ENCODE peak calls at places on chromosomes 11 and 22, in ten cellular contexts. One of them, this sample, is unnamed.
A peak's percentile ranks its signal among the peaks of the same experiment; 100 is the strongest.

GRCh38 chr22:46057206-46057605 is 80.2 kb upstream of the WNT7B start:
- DNase-seq in osteocyte: no peak
- DNase-seq in thoracic aorta: no peak
- DNase-seq in Panc1: no peak
- DNase-seq in nephron progenitor cell: no peak
- DNase-seq in GM12865: no peak
- DNase-seq in A549: no peak
- DNase-seq in activated CD8-positive, alpha-beta T cell treated with anti-CD3 and anti-CD28 coated beads for 36 hours: no peak
- DNase-seq in H9: no peak
- DNase-seq in Caco-2: peak; percentile 2
- DNase-seq in this sample: no peak

GRCh38 chr11:11075515-11076171 is 217.8 kb upstream of the ZBED5 start:
- DNase-seq in osteocyte: no peak
- DNase-seq in thoracic aorta: no peak
- DNase-seq in Panc1: no peak
- DNase-seq in nephron progenitor cell: no peak
- DNase-seq in GM12865: no peak
- DNase-seq in A549: no peak
- DNase-seq in activated CD8-positive, alpha-beta T cell treated with anti-CD3 and anti-CD28 coated beads for 36 hours: no peak
- DNase-seq in H9: no peak
- DNase-seq in Caco-2: no peak
- DNase-seq in this sample: no peak

GRCh38 chr22:35578836-35579575 is 38.1 kb downstream of the MB start:
- DNase-seq in osteocyte: no peak
- DNase-seq in thoracic aorta: no peak
- DNase-seq in Panc1: no peak
- DNase-seq in nephron progenitor cell: no peak
- DNase-seq in GM12865: no peak
- DNase-seq in A549: no peak
- DNase-seq in activated CD8-positive, alpha-beta T cell treated with anti-CD3 and anti-CD28 coated beads for 36 hours: no peak
- DNase-seq in H9: no peak
- DNase-seq in Caco-2: no peak
- DNase-seq in this sample: no peak

GRCh38 chr11:94803491-94803890 is 35.3 kb downstream of the AMOTL1 start:
- DNase-seq in osteocyte: no peak
- DNase-seq in thoracic aorta: no peak
- DNase-seq in Panc1: no peak
- DNase-seq in nephron progenitor cell: no peak
- DNase-seq in GM12865: no peak
- DNase-seq in A549: no peak
- DNase-seq in activated CD8-positive, alpha-beta T cell treated with anti-CD3 and anti-CD28 coated beads for 36 hours: no peak
- DNase-seq in H9: no peak
- DNase-seq in Caco-2: no peak
- DNase-seq in this sample: no peak

GRCh38 chr11:74663315-74663714 is 67.9 kb downstream of the CHRDL2 start:
- DNase-seq in osteocyte: no peak
- DNase-seq in thoracic aorta: no peak
- DNase-seq in Panc1: no peak
- DNase-seq in nephron progenitor cell: no peak
- DNase-seq in GM12865: no peak
- DNase-seq in A549: no peak
- DNase-seq in activated CD8-positive, alpha-beta T cell treated with anti-CD3 and anti-CD28 coated beads for 36 hours: no peak
- DNase-seq in H9: no peak
- DNase-seq in Caco-2: no peak
- DNase-seq in this sample: no peak

GRCh38 chr11:116504541-116505149 is 268.1 kb downstream of the BUD13 start:
- DNase-seq in osteocyte: no peak
- DNase-seq in thoracic aorta: no peak
- DNase-seq in Panc1: no peak
- DNase-seq in nephron progenitor cell: no peak
- DNase-seq in GM12865: no peak
- DNase-seq in A549: no peak
- DNase-seq in activated CD8-positive, alpha-beta T cell treated with anti-CD3 and anti-CD28 coated beads for 36 hours: no peak
- DNase-seq in H9: no peak
- DNase-seq in Caco-2: no peak
- DNase-seq in this sample: no peak

GRCh38 chr11:95996621-95997020 is 72.7 kb upstream of the MTMR2 start:
- DNase-seq in osteocyte: no peak
- DNase-seq in thoracic aorta: no peak
- DNase-seq in Panc1: no peak
- DNase-seq in nephron progenitor cell: no peak
- DNase-seq in GM12865: no peak
- DNase-seq in A549: no peak
- DNase-seq in activated CD8-positive, alpha-beta T cell treated with anti-CD3 and anti-CD28 coated beads for 36 hours: no peak
- DNase-seq in H9: no peak
- DNase-seq in Caco-2: no peak
- DNase-seq in this sample: no peak

GRCh38 chr11:107545101-107545514 is 20.4 kb downstream of the ALKBH8 start:
- DNase-seq in osteocyte: no peak
- DNase-seq in thoracic aorta: no peak
- DNase-seq in Panc1: no peak
- DNase-seq in nephron progenitor cell: no peak
- DNase-seq in GM12865: peak; percentile 13
- DNase-seq in A549: no peak
- DNase-seq in activated CD8-positive, alpha-beta T cell treated with anti-CD3 and anti-CD28 coated beads for 36 hours: no peak
- DNase-seq in H9: no peak
- DNase-seq in Caco-2: no peak
- DNase-seq in this sample: no peak

GRCh38 chr22:46073683-46074504 is 76.4 kb upstream of the PPARA start:
- DNase-seq in osteocyte: no peak
- DNase-seq in thoracic aorta: no peak
- DNase-seq in Panc1: no peak
- DNase-seq in nephron progenitor cell: no peak
- DNase-seq in GM12865: no peak
- DNase-seq in A549: no peak
- DNase-seq in activated CD8-positive, alpha-beta T cell treated with anti-CD3 and anti-CD28 coated beads for 36 hours: no peak
- DNase-seq in H9: no peak
- DNase-seq in Caco-2: peak; percentile 18
- DNase-seq in this sample: no peak

GRCh38 chr22:26561756-26562417 is 28.0 kb downstream of the TPST2 start:
- DNase-seq in osteocyte: no peak
- DNase-seq in thoracic aorta: no peak
- DNase-seq in Panc1: no peak
- DNase-seq in nephron progenitor cell: no peak
- DNase-seq in GM12865: no peak
- DNase-seq in A549: no peak
- DNase-seq in activated CD8-positive, alpha-beta T cell treated with anti-CD3 and anti-CD28 coated beads for 36 hours: no peak
- DNase-seq in H9: no peak
- DNase-seq in Caco-2: no peak
- DNase-seq in this sample: no peak

GRCh38 chr11:69799582-69799981 is 19.6 kb downstream of the FGF3 start:
- DNase-seq in osteocyte: no peak
- DNase-seq in thoracic aorta: no peak
- DNase-seq in Panc1: no peak
- DNase-seq in nephron progenitor cell: no peak
- DNase-seq in GM12865: peak; percentile 20
- DNase-seq in A549: peak; percentile 45
- DNase-seq in activated CD8-positive, alpha-beta T cell treated with anti-CD3 and anti-CD28 coated beads for 36 hours: no peak
- DNase-seq in H9: peak; percentile 62
- DNase-seq in Caco-2: peak; percentile 81
- DNase-seq in this sample: peak; percentile 24

GRCh38 chr11:46414899-46415298 is 23.3 kb upstream of the CHRM4 start:
- DNase-seq in osteocyte: no peak
- DNase-seq in thoracic aorta: no peak
- DNase-seq in Panc1: no peak
- DNase-seq in nephron progenitor cell: no peak
- DNase-seq in GM12865: no peak
- DNase-seq in A549: no peak
- DNase-seq in activated CD8-positive, alpha-beta T cell treated with anti-CD3 and anti-CD28 coated beads for 36 hours: no peak
- DNase-seq in H9: no peak
- DNase-seq in Caco-2: no peak
- DNase-seq in this sample: no peak

GRCh38 chr11:44627911-44628729 is 62.7 kb downstream of the CD82 start:
- DNase-seq in osteocyte: peak; percentile 95
- DNase-seq in thoracic aorta: no peak
- DNase-seq in Panc1: no peak
- DNase-seq in nephron progenitor cell: no peak
- DNase-seq in GM12865: peak; percentile 73
- DNase-seq in A549: no peak
- DNase-seq in activated CD8-positive, alpha-beta T cell treated with anti-CD3 and anti-CD28 coated beads for 36 hours: no peak
- DNase-seq in H9: peak; percentile 25
- DNase-seq in Caco-2: no peak
- DNase-seq in this sample: no peak

GRCh38 chr22:50630376-50630775 is 2.4 kb upstream of the ARSA start:
- DNase-seq in osteocyte: no peak
- DNase-seq in thoracic aorta: no peak
- DNase-seq in Panc1: no peak
- DNase-seq in nephron progenitor cell: no peak
- DNase-seq in GM12865: no peak
- DNase-seq in A549: no peak
- DNase-seq in activated CD8-positive, alpha-beta T cell treated with anti-CD3 and anti-CD28 coated beads for 36 hours: no peak
- DNase-seq in H9: no peak
- DNase-seq in Caco-2: no peak
- DNase-seq in this sample: no peak

GRCh38 chr11:27902981-27903624 is 202.8 kb upstream of the BDNF start:
- DNase-seq in osteocyte: no peak
- DNase-seq in thoracic aorta: no peak
- DNase-seq in Panc1: no peak
- DNase-seq in nephron progenitor cell: no peak
- DNase-seq in GM12865: no peak
- DNase-seq in A549: no peak
- DNase-seq in activated CD8-positive, alpha-beta T cell treated with anti-CD3 and anti-CD28 coated beads for 36 hours: no peak
- DNase-seq in H9: no peak
- DNase-seq in Caco-2: no peak
- DNase-seq in this sample: no peak

GRCh38 chr22:40452730-40453487 is 82.5 kb downstream of the SGSM3 start:
- DNase-seq in osteocyte: no peak
- DNase-seq in thoracic aorta: no peak
- DNase-seq in Panc1: no peak
- DNase-seq in nephron progenitor cell: no peak
- DNase-seq in GM12865: no peak
- DNase-seq in A549: no peak
- DNase-seq in activated CD8-positive, alpha-beta T cell treated with anti-CD3 and anti-CD28 coated beads for 36 hours: no peak
- DNase-seq in H9: no peak
- DNase-seq in Caco-2: no peak
- DNase-seq in this sample: no peak

GRCh38 chr11:3857628-3858027 is 2.2 kb downstream of the STIM1 start:
- DNase-seq in osteocyte: no peak
- DNase-seq in thoracic aorta: no peak
- DNase-seq in Panc1: no peak
- DNase-seq in nephron progenitor cell: no peak
- DNase-seq in GM12865: no peak
- DNase-seq in A549: no peak
- DNase-seq in activated CD8-positive, alpha-beta T cell treated with anti-CD3 and anti-CD28 coated beads for 36 hours: no peak
- DNase-seq in H9: no peak
- DNase-seq in Caco-2: no peak
- DNase-seq in this sample: no peak

GRCh38 chr11:128341280-128341679 is 246.1 kb downstream of the ETS1 start:
- DNase-seq in osteocyte: no peak
- DNase-seq in thoracic aorta: no peak
- DNase-seq in Panc1: no peak
- DNase-seq in nephron progenitor cell: no peak
- DNase-seq in GM12865: no peak
- DNase-seq in A549: no peak
- DNase-seq in activated CD8-positive, alpha-beta T cell treated with anti-CD3 and anti-CD28 coated beads for 36 hours: peak; percentile 82
- DNase-seq in H9: no peak
- DNase-seq in Caco-2: no peak
- DNase-seq in this sample: no peak

GRCh38 chr11:24609778-24610177 is 112.9 kb downstream of the LUZP2 start:
- DNase-seq in osteocyte: no peak
- DNase-seq in thoracic aorta: no peak
- DNase-seq in Panc1: no peak
- DNase-seq in nephron progenitor cell: no peak
- DNase-seq in GM12865: no peak
- DNase-seq in A549: no peak
- DNase-seq in activated CD8-positive, alpha-beta T cell treated with anti-CD3 and anti-CD28 coated beads for 36 hours: no peak
- DNase-seq in H9: no peak
- DNase-seq in Caco-2: no peak
- DNase-seq in this sample: no peak

GRCh38 chr22:40463727-40464126 is 93.3 kb downstream of the SGSM3 start:
- DNase-seq in osteocyte: no peak
- DNase-seq in thoracic aorta: no peak
- DNase-seq in Panc1: no peak
- DNase-seq in nephron progenitor cell: no peak
- DNase-seq in GM12865: peak; percentile 57
- DNase-seq in A549: no peak
- DNase-seq in activated CD8-positive, alpha-beta T cell treated with anti-CD3 and anti-CD28 coated beads for 36 hours: peak; percentile 59
- DNase-seq in H9: no peak
- DNase-seq in Caco-2: no peak
- DNase-seq in this sample: no peak

GRCh38 chr22:42780070-42780540 is 59.4 kb upstream of the A4GALT start:
- DNase-seq in osteocyte: no peak
- DNase-seq in thoracic aorta: peak; percentile 46
- DNase-seq in Panc1: peak; percentile 80
- DNase-seq in nephron progenitor cell: peak; percentile 50
- DNase-seq in GM12865: peak; percentile 94
- DNase-seq in A549: peak; percentile 45
- DNase-seq in activated CD8-positive, alpha-beta T cell treated with anti-CD3 and anti-CD28 coated beads for 36 hours: peak; percentile 69
- DNase-seq in H9: peak; percentile 76
- DNase-seq in Caco-2: peak; percentile 83
- DNase-seq in this sample: peak; percentile 68

GRCh38 chr11:2415601-2416380 is 15.2 kb downstream of the TSSC4 start:
- DNase-seq in osteocyte: no peak
- DNase-seq in thoracic aorta: no peak
- DNase-seq in Panc1: no peak
- DNase-seq in nephron progenitor cell: no peak
- DNase-seq in GM12865: no peak
- DNase-seq in A549: no peak
- DNase-seq in activated CD8-positive, alpha-beta T cell treated with anti-CD3 and anti-CD28 coated beads for 36 hours: no peak
- DNase-seq in H9: peak; percentile 44
- DNase-seq in Caco-2: no peak
- DNase-seq in this sample: no peak
- TF ChIP-seq CTCF in osteocyte: no peak
- TF ChIP-seq CTCF in thoracic aorta: no peak
- TF ChIP-seq CTCF in Panc1: no peak
- TF ChIP-seq CTCF in nephron progenitor cell: peak; percentile 19
- TF ChIP-seq CTCF in GM12865: peak; percentile 23
- TF ChIP-seq CTCF in A549: no peak
- TF ChIP-seq CTCF in activated CD8-positive, alpha-beta T cell treated with anti-CD3 and anti-CD28 coated beads for 36 hours: peak; percentile 27
- TF ChIP-seq CTCF in H9: peak; percentile 30
- TF ChIP-seq CTCF in Caco-2: peak; percentile 16
- TF ChIP-seq CTCF in this sample: no peak

GRCh38 chr11:20387262-20388095 is at the start of gene PRMT3:
- DNase-seq in osteocyte: peak; percentile 99
- DNase-seq in thoracic aorta: peak; percentile 72
- DNase-seq in Panc1: peak; percentile 69
- DNase-seq in nephron progenitor cell: peak; percentile 97
- DNase-seq in GM12865: peak; percentile 99
- DNase-seq in A549: peak; percentile 92
- DNase-seq in activated CD8-positive, alpha-beta T cell treated with anti-CD3 and anti-CD28 coated beads for 36 hours: peak; percentile 96
- DNase-seq in H9: peak; percentile 96
- DNase-seq in Caco-2: peak; percentile 95
- DNase-seq in this sample: peak; percentile 98
- TF ChIP-seq CTCF in osteocyte: no peak
- TF ChIP-seq CTCF in thoracic aorta: peak; percentile 41
- TF ChIP-seq CTCF in Panc1: peak; percentile 96
- TF ChIP-seq CTCF in nephron progenitor cell: peak; percentile 86
- TF ChIP-seq CTCF in GM12865: no peak
- TF ChIP-seq CTCF in A549: peak; percentile 95
- TF ChIP-seq CTCF in activated CD8-positive, alpha-beta T cell treated with anti-CD3 and anti-CD28 coated beads for 36 hours: peak; percentile 87
- TF ChIP-seq CTCF in H9: peak; percentile 98
- TF ChIP-seq CTCF in Caco-2: peak; percentile 99
- TF ChIP-seq CTCF in this sample: peak; percentile 97

GRCh38 chr11:61694971-61695706 is 14.9 kb downstream of the DAGLA start:
- DNase-seq in osteocyte: no peak
- DNase-seq in thoracic aorta: no peak
- DNase-seq in Panc1: no peak
- DNase-seq in nephron progenitor cell: no peak
- DNase-seq in GM12865: no peak
- DNase-seq in A549: no peak
- DNase-seq in activated CD8-positive, alpha-beta T cell treated with anti-CD3 and anti-CD28 coated beads for 36 hours: no peak
- DNase-seq in H9: peak; percentile 70
- DNase-seq in Caco-2: peak; percentile 80
- DNase-seq in this sample: peak; percentile 51
- TF ChIP-seq CTCF in osteocyte: peak; percentile 42
- TF ChIP-seq CTCF in thoracic aorta: no peak
- TF ChIP-seq CTCF in Panc1: no peak
- TF ChIP-seq CTCF in nephron progenitor cell: no peak
- TF ChIP-seq CTCF in GM12865: no peak
- TF ChIP-seq CTCF in A549: no peak
- TF ChIP-seq CTCF in activated CD8-positive, alpha-beta T cell treated with anti-CD3 and anti-CD28 coated beads for 36 hours: no peak
- TF ChIP-seq CTCF in H9: peak; percentile 53
- TF ChIP-seq CTCF in Caco-2: no peak
- TF ChIP-seq CTCF in this sample: no peak

GRCh38 chr22:33597274-33597985 is 322.8 kb downstream of the LARGE1 start:
- DNase-seq in osteocyte: no peak
- DNase-seq in thoracic aorta: no peak
- DNase-seq in Panc1: no peak
- DNase-seq in nephron progenitor cell: no peak
- DNase-seq in GM12865: no peak
- DNase-seq in A549: no peak
- DNase-seq in activated CD8-positive, alpha-beta T cell treated with anti-CD3 and anti-CD28 coated beads for 36 hours: no peak
- DNase-seq in H9: no peak
- DNase-seq in Caco-2: no peak
- DNase-seq in this sample: no peak
- TF ChIP-seq CTCF in osteocyte: no peak
- TF ChIP-seq CTCF in thoracic aorta: no peak
- TF ChIP-seq CTCF in Panc1: no peak
- TF ChIP-seq CTCF in nephron progenitor cell: no peak
- TF ChIP-seq CTCF in GM12865: no peak
- TF ChIP-seq CTCF in A549: no peak
- TF ChIP-seq CTCF in activated CD8-positive, alpha-beta T cell treated with anti-CD3 and anti-CD28 coated beads for 36 hours: no peak
- TF ChIP-seq CTCF in H9: no peak
- TF ChIP-seq CTCF in Caco-2: no peak
- TF ChIP-seq CTCF in this sample: no peak